ENCODE peak calls at places on chromosomes 4 and X, in ten cellular contexts. B, F, Q, R, I, P, G, V, M and U are unnamed samples.
A peak's percentile ranks its signal among the peaks of the same experiment; 100 is the strongest.

GRCh38 chrX:57364145-57364544 is 77.6 kb downstream of the FAAH2 start:
- DNase-seq in B (no peak), F (no peak), Q (no peak), R (no peak), I (no peak), P (no peak), G (no peak), V (no peak), M (no peak), U (no peak)

GRCh38 chr4:184270808-184271413 is 53.2 kb upstream of the ENPP6 start:
- DNase-seq in B (no peak), F (no peak), Q (no peak), R (no peak), I (no peak), P (no peak), G (no peak), V (no peak), M (no peak), U (no peak)

GRCh38 chr4:18214656-18215055 is 193.1 kb upstream of the LCORL start:
- DNase-seq in B (no peak), F (no peak), Q (no peak), R (no peak), I (no peak), P (no peak), G (no peak), V (no peak), M (no peak), U (no peak)

GRCh38 chr4:154779362-154779947 is 1.6 kb upstream of the RBM46 start:
- DNase-seq in B (peak; percentile 39), F (peak; percentile 34), Q (no peak), R (peak; percentile 13), I (no peak), P (no peak), G (no peak), V (peak; percentile 35), M (no peak), U (no peak)

GRCh38 chrX:18582910-18583493 is 88.9 kb downstream of the RS1 start:
- DNase-seq in B (peak; percentile 10), F (no peak), Q (no peak), R (no peak), I (no peak), P (no peak), G (no peak), V (no peak), M (no peak), U (no peak)

GRCh38 chr4:183098080-183098722 is 856 bp upstream of the WWC2 start:
- DNase-seq in B (peak; percentile 50), F (peak; percentile 74), Q (peak; percentile 20), R (peak; percentile 33), I (peak; percentile 75), P (peak; percentile 50), G (peak; percentile 53), V (no peak), M (peak; percentile 43), U (peak; percentile 11)

GRCh38 chr4:8197521-8197920 is 1.6 kb upstream of the SH3TC1 start:
- DNase-seq in B (no peak), F (no peak), Q (no peak), R (no peak), I (no peak), P (no peak), G (no peak), V (no peak), M (no peak), U (no peak)

GRCh38 chr4:14117575-14118228 is 490.2 kb upstream of the BOD1L1 start:
- DNase-seq in B (no peak), F (no peak), Q (no peak), R (no peak), I (no peak), P (no peak), G (no peak), V (no peak), M (no peak), U (no peak)

GRCh38 chr4:136007991-136008390 is 1524.3 kb downstream of the PCDH18 start:
- DNase-seq in B (no peak), F (no peak), Q (no peak), R (no peak), I (no peak), P (no peak), G (no peak), V (no peak), M (no peak), U (no peak)

GRCh38 chr4:107794001-107794400 is 30.7 kb upstream of the SGMS2 start:
- DNase-seq in B (no peak), F (no peak), Q (no peak), R (no peak), I (no peak), P (peak; percentile 85), G (no peak), V (no peak), M (peak; percentile 70), U (no peak)

GRCh38 chr4:107800686-107801085 is 24.0 kb upstream of the SGMS2 start:
- DNase-seq in B (no peak), F (no peak), Q (no peak), R (no peak), I (no peak), P (no peak), G (no peak), V (no peak), M (no peak), U (no peak)

GRCh38 chr4:107800058-107800457 is 24.7 kb upstream of the SGMS2 start:
- DNase-seq in B (no peak), F (no peak), Q (no peak), R (no peak), I (no peak), P (peak; percentile 69), G (no peak), V (no peak), M (peak; percentile 59), U (no peak)

GRCh38 chr4:107801766-107802211 is 22.9 kb upstream of the SGMS2 start:
- DNase-seq in B (peak; percentile 27), F (no peak), Q (no peak), R (no peak), I (no peak), P (no peak), G (no peak), V (no peak), M (no peak), U (no peak)

GRCh38 chr4:107799634-107800033 is 25.1 kb upstream of the SGMS2 start:
- DNase-seq in B (no peak), F (no peak), Q (no peak), R (no peak), I (no peak), P (no peak), G (no peak), V (no peak), M (no peak), U (no peak)
- TF ChIP-seq POLR2A in B (no peak), F (no peak), Q (no peak), R (no peak), I (no peak), P (no peak), G (no peak), V (no peak), M (no peak), U (no peak)

GRCh38 chr4:40306991-40307390 is 28.1 kb upstream of the CHRNA9 start:
- DNase-seq in B (no peak), F (no peak), Q (no peak), R (no peak), I (no peak), P (no peak), G (no peak), V (no peak), M (no peak), U (no peak)

GRCh38 chr4:40309250-40309774 is 25.8 kb upstream of the CHRNA9 start:
- DNase-seq in B (peak; percentile 77), F (no peak), Q (peak; percentile 82), R (peak; percentile 66), I (peak; percentile 90), P (peak; percentile 98), G (peak; percentile 90), V (peak; percentile 77), M (peak; percentile 94), U (no peak)

GRCh38 chr4:40307627-40308497 is 27.3 kb upstream of the CHRNA9 start:
- DNase-seq in B (no peak), F (no peak), Q (peak; percentile 27), R (no peak), I (no peak), P (peak; percentile 89), G (no peak), V (no peak), M (peak; percentile 65), U (no peak)

GRCh38 chr4:40310225-40310624 is 24.9 kb upstream of the CHRNA9 start:
- DNase-seq in B (no peak), F (no peak), Q (no peak), R (no peak), I (no peak), P (no peak), G (no peak), V (no peak), M (no peak), U (no peak)

DNA sequence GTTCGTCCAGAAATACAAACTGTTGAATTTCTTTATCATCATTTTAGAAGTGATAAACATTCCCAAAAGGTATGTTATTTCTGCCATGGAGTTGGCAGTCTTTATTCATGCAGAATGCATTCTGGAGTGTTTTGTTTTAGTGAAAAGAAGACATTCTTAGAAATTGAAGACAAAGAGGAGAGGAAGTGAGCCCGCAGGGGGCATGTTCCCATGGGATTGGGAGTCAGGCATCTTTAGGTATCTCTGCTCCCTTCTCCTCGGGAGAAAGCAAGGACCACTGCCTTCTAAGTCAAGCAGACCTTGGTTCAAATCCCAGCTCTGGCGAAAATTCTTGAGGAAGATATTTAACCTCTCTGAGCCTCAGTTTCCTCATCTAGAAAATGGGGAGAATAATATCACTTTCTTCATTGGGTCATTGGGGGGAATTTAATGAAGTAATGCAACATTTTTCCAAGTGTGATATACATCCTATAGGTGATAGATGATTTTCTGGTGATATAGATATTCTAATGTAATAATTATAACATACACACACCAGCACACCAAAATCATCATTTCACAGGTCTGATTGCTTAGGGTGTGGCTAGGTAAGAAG is 26.5 kb upstream of the CHRNA9 start:
- DNase-seq in B (no peak), F (no peak), Q (no peak), R (no peak), I (no peak), P (no peak), G (no peak), V (no peak), M (no peak), U (no peak)
- TF ChIP-seq POLR2A in B (no peak), F (no peak), Q (no peak), R (no peak), I (no peak), P (no peak), G (no peak), V (no peak), M (no peak), U (no peak)

DNA sequence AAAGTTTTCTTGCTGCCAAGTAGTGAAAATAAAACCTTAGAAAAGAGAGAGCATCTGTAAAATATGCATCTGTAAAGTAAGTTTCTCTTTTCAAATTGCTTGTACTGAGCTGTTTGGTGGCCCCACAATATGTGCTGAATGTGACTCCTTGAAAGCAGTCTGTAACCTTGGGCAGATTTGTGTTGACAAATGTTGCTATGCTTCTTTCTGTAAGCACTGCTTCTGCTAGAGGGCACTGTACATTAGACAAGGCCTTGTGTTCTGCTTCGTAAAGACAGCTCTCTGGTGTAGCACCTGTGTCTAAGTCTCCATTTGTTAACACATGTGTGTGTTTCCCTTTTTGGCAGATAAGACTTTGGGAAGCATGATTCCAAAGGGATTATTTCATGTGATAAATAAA is 56.6 kb upstream of the NRK start:
- DNase-seq in B (no peak), F (no peak), Q (no peak), R (no peak), I (no peak), P (no peak), G (no peak), V (no peak), M (no peak), U (no peak)
- TF ChIP-seq POLR2A in B (no peak), F (no peak), Q (no peak), R (no peak), I (no peak), P (no peak), G (no peak), V (no peak), M (no peak), U (no peak)

GRCh38 chrX:48737940-48738339 is 23.6 kb upstream of the GLOD5 start:
- DNase-seq in B (no peak), F (peak; percentile 31), Q (no peak), R (no peak), I (no peak), P (no peak), G (no peak), V (no peak), M (no peak), U (no peak)
- TF ChIP-seq POLR2A in B (no peak), F (no peak), Q (no peak), R (no peak), I (no peak), P (no peak), G (no peak), V (no peak), M (no peak), U (no peak)